ENCODE peak calls at places on chromosomes 5 and 9, in seven cellular contexts. L is astrocyte of the spinal cord, B is pancreas, O is H4, X is NCI-H2081, G is erythroblast, S is astrocyte of the hippocampus. A is an unnamed sample.

GRCh38 chr9:121636411-121636865 is 15.0 kb upstream of the DAB2IP start:
- DNase-seq in X (no peak), G (no peak), L (no peak), S (peak), O (no peak), B (no peak), A (no peak)

GRCh38 chr9:127567898-127568617 is 44.0 kb upstream of the STXBP1 start:
- DNase-seq in G (peak), O (no peak), L (no peak), X (no peak), S (no peak), B (peak), A (peak)

GRCh38 chr9:87342743-87343142 is 154.9 kb upstream of the DAPK1 start:
- DNase-seq in G (no peak), S (no peak), B (no peak), X (no peak), O (no peak), L (no peak), A (no peak)

GRCh38 chr5:132543472-132544201 is at the start of gene IL5:
- DNase-seq in L (no peak), O (no peak), G (no peak), S (no peak), B (no peak), X (no peak), A (no peak)

GRCh38 chr5:158039911-158040347 is 181.0 kb upstream of the CLINT1 start:
- DNase-seq in O (no peak), X (no peak), B (no peak), L (no peak), G (no peak), S (peak), A (no peak)

GRCh38 chr5:171906171-171906570 is 100.3 kb downstream of the FBXW11 start:
- DNase-seq in L (no peak), S (no peak), B (no peak), G (no peak), O (no peak), X (no peak), A (no peak)

GRCh38 chr9:87853843-87854242 is 28.8 kb upstream of the SPATA31E1 start:
- DNase-seq in O (no peak), G (no peak), X (no peak), L (no peak), S (no peak), B (no peak), A (peak)

GRCh38 chr5:73592546-73592945 is 27.0 kb downstream of the UTP15 start:
- DNase-seq in L (peak), O (no peak), B (no peak), X (no peak), G (no peak), S (no peak), A (no peak)

GRCh38 chr5:126477281-126477680 is 54.1 kb downstream of the GRAMD2B start:
- DNase-seq in S (no peak), L (no peak), B (no peak), O (no peak), X (no peak), G (no peak), A (no peak)

GRCh38 chr5:154333016-154333415 is 112.8 kb upstream of the SAP30L start:
- DNase-seq in O (no peak), X (no peak), B (no peak), S (no peak), L (no peak), G (no peak), A (no peak)

GRCh38 chr5:90645024-90645610 is 86.5 kb downstream of the ADGRV1 start:
- DNase-seq in G (peak), L (peak), B (no peak), O (peak), X (no peak), S (peak), A (no peak)

GRCh38 chr5:151872701-151873100 is 52.0 kb downstream of the GLRA1 start:
- DNase-seq in S (no peak), G (no peak), X (no peak), B (no peak), O (no peak), L (no peak), A (no peak)

GRCh38 chr9:129609486-129610192 is 11.3 kb downstream of the C9orf50 start:
- DNase-seq in G (no peak), O (no peak), S (peak), X (no peak), L (peak), B (no peak), A (no peak)

GRCh38 chr9:130117816-130118632 is 54.2 kb upstream of the NCS1 start:
- DNase-seq in G (peak), L (peak), B (no peak), X (no peak), S (peak), O (no peak), A (no peak)

GRCh38 chr5:137207023-137207760 is 291.9 kb downstream of the SPOCK1 start:
- DNase-seq in O (no peak), G (no peak), X (no peak), L (no peak), B (no peak), S (no peak), A (no peak)

GRCh38 chr5:142145106-142145900 is 36.7 kb downstream of the NDFIP1 start:
- DNase-seq in O (peak), S (peak), X (peak), L (peak), B (no peak), G (peak), A (peak)

GRCh38 chr5:59813761-59814562 is 79.6 kb downstream of the PDE4D start:
- DNase-seq in O (peak), L (peak), G (peak), S (peak), X (peak), B (no peak), A (peak)

GRCh38 chr9:92538541-92538940 is 2.8 kb upstream of the ECM2 start:
- DNase-seq in B (no peak), X (no peak), O (peak), S (peak), L (peak), G (no peak), A (no peak)

GRCh38 chr5:165630211-165630866 is 2124.9 kb downstream of the MAT2B start:
- DNase-seq in S (peak), O (peak), X (peak), G (peak), B (peak), L (peak), A (peak)

GRCh38 chr9:18606281-18606680 is 132.3 kb downstream of the ADAMTSL1 start:
- DNase-seq in O (peak), S (peak), L (peak), G (no peak), X (no peak), B (no peak), A (no peak)

A was measured in D341Med.